ENCODE peak calls at places on chromosomes 4 and X, in seven cellular contexts. E is foreskin fibroblast, H is astrocyte of the hippocampus, C is HEK293T, R is substantia nigra, B is A549, Q is upper lobe of left lung. W is an unnamed sample.

GRCh38 chr4:61555789-61556188 is 355.7 kb downstream of the ADGRL3 start:
- DNase-seq in E (peak; percentile 14), H (peak; percentile 76), C (no peak), R (no peak), B (peak; percentile 48), Q (no peak), W (no peak)

GRCh38 chr4:40918330-40918729 is 168.6 kb downstream of the NSUN7 start:
- DNase-seq in E (peak; percentile 94), H (peak; percentile 57), C (no peak), R (no peak), B (peak; percentile 12), Q (no peak), W (no peak)

GRCh38 chr4:78951862-78952472 is 12.7 kb upstream of the PAQR3 start:
- DNase-seq in E (peak; percentile 70), H (peak; percentile 64), C (peak; percentile 46), R (no peak), B (peak; percentile 40), Q (no peak), W (no peak)

GRCh38 chr4:67713531-67714247 is 12.7 kb upstream of the UBA6 start:
- DNase-seq in E (peak; percentile 48), H (peak; percentile 30), C (no peak), R (no peak), B (peak; percentile 45), Q (no peak), W (no peak)

GRCh38 chr4:8060632-8061031 is 98.0 kb downstream of the ABLIM2 start:
- DNase-seq in E (no peak), H (no peak), C (no peak), R (no peak), B (no peak), Q (no peak), W (no peak)

GRCh38 chrX:134460861-134461218 is 875 bp downstream of the HPRT1 start:
- DNase-seq in E (peak; percentile 25), H (peak; percentile 20), C (no peak), R (no peak), B (peak; percentile 20), Q (no peak), W (no peak)

GRCh38 chr4:79652232-79652631 is 244.2 kb upstream of the GK2 start:
- DNase-seq in E (peak; percentile 20), H (peak; percentile 41), C (no peak), R (no peak), B (no peak), Q (no peak), W (no peak)

GRCh38 chrX:93985621-93986020 is 311.6 kb downstream of the FAM133A start:
- DNase-seq in E (no peak), H (no peak), C (no peak), R (no peak), B (no peak), Q (no peak), W (no peak)

GRCh38 chr4:175884048-175884447 is 72.0 kb upstream of the GPM6A start:
- DNase-seq in E (no peak), H (peak; percentile 26), C (no peak), R (no peak), B (no peak), Q (no peak), W (no peak)

GRCh38 chr4:147582386-147583077 is 34.7 kb upstream of the TMEM184C start:
- DNase-seq in E (peak; percentile 35), H (no peak), C (no peak), R (no peak), B (peak; percentile 21), Q (no peak), W (no peak)

GRCh38 chr4:113222006-113222405 is 172.6 kb downstream of the ANK2 start:
- DNase-seq in E (peak; percentile 53), H (peak; percentile 33), C (no peak), R (no peak), B (no peak), Q (no peak), W (no peak)

GRCh38 chr4:119300388-119301131 is 21.4 kb downstream of the FABP2 start:
- DNase-seq in E (peak; percentile 98), H (peak; percentile 95), C (peak; percentile 88), R (no peak), B (peak; percentile 93), Q (peak; percentile 98), W (no peak)

GRCh38 chrX:46333550-46333949 is 211.7 kb downstream of the ZNF674 start:
- DNase-seq in E (no peak), H (no peak), C (no peak), R (no peak), B (peak; percentile 95), Q (no peak), W (no peak)

W was measured in activated gamma-delta T cell.